ENCODE peak calls at places on chromosomes 6 and 20, in ten cellular contexts. One of them, this sample, is unnamed.

GRCh38 chr6:75403563-75403962 is 90.0 kb downstream of the FILIP1 start:
- DNase-seq in HFF-Myc: no peak
- DNase-seq in body of pancreas: no peak
- DNase-seq in HCT116: no peak
- DNase-seq in colonic mucosa: no peak
- DNase-seq in lower lobe of right lung: no peak
- DNase-seq in GM23338: no peak
- DNase-seq in ovary: no peak
- DNase-seq in heart right ventricle: no peak
- DNase-seq in psoas muscle: no peak
- DNase-seq in this sample: no peak

GRCh38 chr6:32854376-32855178 is 585 bp downstream of the PSMB9 start:
- DNase-seq in colonic mucosa: peak; percentile 71
- DNase-seq in GM23338: peak; percentile 30
- DNase-seq in ovary: peak; percentile 49
- DNase-seq in HCT116: no peak
- DNase-seq in heart right ventricle: no peak
- DNase-seq in body of pancreas: peak; percentile 29
- DNase-seq in psoas muscle: no peak
- DNase-seq in HFF-Myc: no peak
- DNase-seq in lower lobe of right lung: peak; percentile 61
- DNase-seq in this sample: peak; percentile 76

GRCh38 chr6:31513456-31514165 is 15.2 kb upstream of the MCCD1 start:
- DNase-seq in HCT116: no peak
- DNase-seq in body of pancreas: no peak
- DNase-seq in ovary: no peak
- DNase-seq in colonic mucosa: no peak
- DNase-seq in heart right ventricle: no peak
- DNase-seq in HFF-Myc: no peak
- DNase-seq in lower lobe of right lung: no peak
- DNase-seq in psoas muscle: no peak
- DNase-seq in GM23338: no peak
- DNase-seq in this sample: no peak

GRCh38 chr6:149855040-149855654 is 9.0 kb downstream of the LRP11 start:
- DNase-seq in GM23338: no peak
- DNase-seq in HFF-Myc: no peak
- DNase-seq in psoas muscle: no peak
- DNase-seq in colonic mucosa: peak; percentile 59
- DNase-seq in heart right ventricle: no peak
- DNase-seq in lower lobe of right lung: no peak
- DNase-seq in body of pancreas: no peak
- DNase-seq in ovary: no peak
- DNase-seq in HCT116: peak; percentile 71
- DNase-seq in this sample: no peak

GRCh38 chr6:23097569-23097968 is 528.2 kb downstream of the HDGFL1 start:
- DNase-seq in psoas muscle: no peak
- DNase-seq in HCT116: no peak
- DNase-seq in lower lobe of right lung: no peak
- DNase-seq in heart right ventricle: no peak
- DNase-seq in body of pancreas: no peak
- DNase-seq in ovary: no peak
- DNase-seq in colonic mucosa: no peak
- DNase-seq in GM23338: no peak
- DNase-seq in HFF-Myc: no peak
- DNase-seq in this sample: no peak

GRCh38 chr6:134429861-134430380 is 112.0 kb upstream of the SGK1 start:
- DNase-seq in psoas muscle: no peak
- DNase-seq in body of pancreas: no peak
- DNase-seq in lower lobe of right lung: no peak
- DNase-seq in HCT116: no peak
- DNase-seq in GM23338: no peak
- DNase-seq in ovary: no peak
- DNase-seq in HFF-Myc: no peak
- DNase-seq in heart right ventricle: no peak
- DNase-seq in colonic mucosa: no peak
- DNase-seq in this sample: no peak

GRCh38 chr6:20746024-20746423 is 211.8 kb downstream of the CDKAL1 start:
- DNase-seq in colonic mucosa: no peak
- DNase-seq in GM23338: no peak
- DNase-seq in HFF-Myc: no peak
- DNase-seq in ovary: no peak
- DNase-seq in HCT116: no peak
- DNase-seq in heart right ventricle: no peak
- DNase-seq in body of pancreas: no peak
- DNase-seq in psoas muscle: no peak
- DNase-seq in lower lobe of right lung: no peak
- DNase-seq in this sample: no peak

GRCh38 chr6:44043036-44043478 is 84.2 kb downstream of the MRPL14 start:
- DNase-seq in body of pancreas: no peak
- DNase-seq in psoas muscle: no peak
- DNase-seq in colonic mucosa: no peak
- DNase-seq in HCT116: no peak
- DNase-seq in lower lobe of right lung: peak; percentile 5
- DNase-seq in GM23338: no peak
- DNase-seq in heart right ventricle: no peak
- DNase-seq in ovary: no peak
- DNase-seq in HFF-Myc: no peak
- DNase-seq in this sample: no peak

GRCh38 chr20:54090230-54091119 is 20.1 kb upstream of the BCAS1 start:
- DNase-seq in GM23338: no peak
- DNase-seq in colonic mucosa: no peak
- DNase-seq in ovary: no peak
- DNase-seq in body of pancreas: no peak
- DNase-seq in lower lobe of right lung: no peak
- DNase-seq in HCT116: no peak
- DNase-seq in psoas muscle: no peak
- DNase-seq in HFF-Myc: no peak
- DNase-seq in heart right ventricle: no peak
- DNase-seq in this sample: peak; percentile 27

GRCh38 chr20:56171087-56172012 is 77.2 kb upstream of the MC3R start:
- DNase-seq in colonic mucosa: no peak
- DNase-seq in heart right ventricle: no peak
- DNase-seq in lower lobe of right lung: no peak
- DNase-seq in HCT116: no peak
- DNase-seq in GM23338: no peak
- DNase-seq in HFF-Myc: no peak
- DNase-seq in psoas muscle: no peak
- DNase-seq in body of pancreas: no peak
- DNase-seq in ovary: no peak
- DNase-seq in this sample: no peak

GRCh38 chr6:163414367-163415175 is at the start of gene QKI:
- DNase-seq in lower lobe of right lung: peak; percentile 89
- DNase-seq in HCT116: no peak
- DNase-seq in GM23338: peak; percentile 60
- DNase-seq in colonic mucosa: peak; percentile 76
- DNase-seq in HFF-Myc: no peak
- DNase-seq in ovary: peak; percentile 85
- DNase-seq in body of pancreas: peak; percentile 84
- DNase-seq in psoas muscle: peak; percentile 88
- DNase-seq in heart right ventricle: peak; percentile 90
- DNase-seq in this sample: peak; percentile 88

GRCh38 chr6:117409863-117410262 is 15.9 kb downstream of the ROS1 start:
- DNase-seq in GM23338: no peak
- DNase-seq in heart right ventricle: no peak
- DNase-seq in lower lobe of right lung: no peak
- DNase-seq in colonic mucosa: no peak
- DNase-seq in body of pancreas: no peak
- DNase-seq in ovary: no peak
- DNase-seq in HFF-Myc: no peak
- DNase-seq in HCT116: no peak
- DNase-seq in psoas muscle: no peak
- DNase-seq in this sample: no peak

GRCh38 chr20:57503035-57503658 is 21.8 kb downstream of the CTCFL start:
- DNase-seq in heart right ventricle: no peak
- DNase-seq in psoas muscle: no peak
- DNase-seq in ovary: no peak
- DNase-seq in colonic mucosa: no peak
- DNase-seq in body of pancreas: no peak
- DNase-seq in lower lobe of right lung: no peak
- DNase-seq in GM23338: no peak
- DNase-seq in HCT116: no peak
- DNase-seq in HFF-Myc: no peak
- DNase-seq in this sample: peak; percentile 60

GRCh38 chr6:107304421-107305025 is 154.8 kb downstream of the PDSS2 start:
- DNase-seq in HCT116: peak; percentile 48
- DNase-seq in psoas muscle: no peak
- DNase-seq in ovary: no peak
- DNase-seq in body of pancreas: no peak
- DNase-seq in heart right ventricle: no peak
- DNase-seq in lower lobe of right lung: no peak
- DNase-seq in colonic mucosa: no peak
- DNase-seq in GM23338: no peak
- DNase-seq in HFF-Myc: no peak
- DNase-seq in this sample: no peak

GRCh38 chr6:156102129-156102528 is 646.5 kb upstream of the NOX3 start:
- DNase-seq in HFF-Myc: peak; percentile 10
- DNase-seq in heart right ventricle: no peak
- DNase-seq in HCT116: peak; percentile 21
- DNase-seq in lower lobe of right lung: no peak
- DNase-seq in GM23338: peak; percentile 51
- DNase-seq in body of pancreas: no peak
- DNase-seq in psoas muscle: no peak
- DNase-seq in colonic mucosa: peak; percentile 30
- DNase-seq in ovary: no peak
- DNase-seq in this sample: peak; percentile 4

DNA sequence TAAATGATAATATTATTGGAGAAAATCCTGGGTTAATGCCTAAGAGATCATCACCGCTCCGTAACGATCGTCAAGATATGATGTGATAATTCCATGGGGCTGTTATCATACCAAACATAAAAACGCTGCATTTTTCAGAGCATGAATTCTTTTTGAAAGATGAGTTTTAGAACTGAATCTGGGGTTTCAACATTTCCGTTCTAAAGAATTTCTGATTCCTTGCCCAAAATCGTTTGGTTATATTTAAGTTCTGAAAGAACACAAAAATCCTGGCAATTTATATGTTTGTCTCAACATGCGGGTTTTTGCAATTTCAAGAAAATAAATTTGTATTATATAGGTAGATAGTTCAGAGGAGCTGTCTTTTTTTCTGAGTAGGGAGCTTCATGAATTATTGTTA is 154.9 kb downstream of the FOXC1 start:
- DNase-seq in HCT116: no peak
- DNase-seq in colonic mucosa: no peak
- DNase-seq in body of pancreas: no peak
- DNase-seq in heart right ventricle: no peak
- DNase-seq in lower lobe of right lung: no peak
- DNase-seq in GM23338: no peak
- DNase-seq in ovary: no peak
- DNase-seq in psoas muscle: no peak
- DNase-seq in HFF-Myc: no peak
- DNase-seq in this sample: no peak
- H3K4me3 ChIP-seq in HCT116: no peak overlapping the region
- H3K4me3 ChIP-seq in colonic mucosa: no peak overlapping the region
- H3K4me3 ChIP-seq in body of pancreas: no peak overlapping the region
- H3K4me3 ChIP-seq in heart right ventricle: no peak overlapping the region
- H3K4me3 ChIP-seq in lower lobe of right lung: no peak overlapping the region
- H3K4me3 ChIP-seq in GM23338: no peak overlapping the region
- H3K4me3 ChIP-seq in ovary: no peak overlapping the region
- H3K4me3 ChIP-seq in psoas muscle: no peak overlapping the region
- H3K4me3 ChIP-seq in HFF-Myc: no peak overlapping the region
- H3K4me3 ChIP-seq in this sample: no peak overlapping the region

GRCh38 chr6:13371421-13372072 is 43.2 kb upstream of the TBC1D7 start:
- DNase-seq in lower lobe of right lung: no peak
- DNase-seq in HCT116: no peak
- DNase-seq in ovary: no peak
- DNase-seq in colonic mucosa: no peak
- DNase-seq in psoas muscle: no peak
- DNase-seq in GM23338: no peak
- DNase-seq in HFF-Myc: no peak
- DNase-seq in body of pancreas: no peak
- DNase-seq in heart right ventricle: no peak
- DNase-seq in this sample: no peak
- TF ChIP-seq CTCF in lower lobe of right lung: no peak
- TF ChIP-seq CTCF in HCT116: no peak
- TF ChIP-seq CTCF in ovary: no peak
- TF ChIP-seq CTCF in colonic mucosa: no peak
- TF ChIP-seq CTCF in psoas muscle: no peak
- TF ChIP-seq CTCF in GM23338: no peak
- TF ChIP-seq CTCF in HFF-Myc: no peak
- TF ChIP-seq CTCF in body of pancreas: no peak
- TF ChIP-seq CTCF in heart right ventricle: no peak
- TF ChIP-seq CTCF in this sample: no peak

DNA sequence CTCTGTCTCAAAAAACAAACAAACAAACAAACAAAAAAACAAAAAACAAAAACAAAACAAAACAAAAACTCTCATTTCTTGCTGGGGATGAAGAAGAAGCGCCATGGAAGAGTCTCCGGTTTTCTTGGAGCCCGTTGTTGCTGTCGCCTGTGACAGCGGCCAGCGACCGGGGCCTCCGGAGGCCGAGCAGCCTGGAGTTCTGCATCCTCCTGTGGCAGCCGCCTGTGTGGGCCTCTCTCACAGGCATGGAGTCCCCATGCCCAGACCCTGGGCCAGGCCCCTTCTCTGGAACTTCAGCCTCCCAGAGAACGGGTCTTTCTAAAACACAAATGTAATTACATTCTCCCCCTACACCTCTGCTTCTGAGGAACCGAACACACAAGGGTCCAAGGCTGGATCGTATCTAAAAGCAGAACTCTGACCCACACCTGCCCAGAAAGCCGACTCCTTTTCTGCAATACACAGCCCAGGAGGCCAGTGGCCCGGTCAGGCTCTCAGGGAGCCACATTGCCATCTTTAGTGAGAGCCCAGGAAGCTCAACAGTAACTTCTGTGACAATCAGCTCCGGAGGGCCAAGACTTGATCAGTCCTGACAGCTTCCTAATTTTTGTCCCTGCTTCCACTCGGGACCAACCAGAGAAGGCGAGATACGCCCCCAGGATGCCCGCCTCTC is 18.5 kb downstream of the DACT2 start:
- DNase-seq in psoas muscle: no peak
- DNase-seq in heart right ventricle: no peak
- DNase-seq in ovary: no peak
- DNase-seq in GM23338: peak; percentile 30
- DNase-seq in body of pancreas: no peak
- DNase-seq in HFF-Myc: no peak
- DNase-seq in HCT116: no peak
- DNase-seq in colonic mucosa: no peak
- DNase-seq in lower lobe of right lung: no peak
- DNase-seq in this sample: no peak
- H3K4me3 ChIP-seq in psoas muscle: no peak overlapping the region
- H3K4me3 ChIP-seq in heart right ventricle: no peak overlapping the region
- H3K4me3 ChIP-seq in ovary: no peak overlapping the region
- H3K4me3 ChIP-seq in GM23338: no peak overlapping the region
- H3K4me3 ChIP-seq in body of pancreas: no peak overlapping the region
- H3K4me3 ChIP-seq in HFF-Myc: no peak overlapping the region
- H3K4me3 ChIP-seq in HCT116: no peak overlapping the region
- H3K4me3 ChIP-seq in colonic mucosa: no peak overlapping the region
- H3K4me3 ChIP-seq in lower lobe of right lung: no peak overlapping the region
- H3K4me3 ChIP-seq in this sample: no peak overlapping the region

DNA sequence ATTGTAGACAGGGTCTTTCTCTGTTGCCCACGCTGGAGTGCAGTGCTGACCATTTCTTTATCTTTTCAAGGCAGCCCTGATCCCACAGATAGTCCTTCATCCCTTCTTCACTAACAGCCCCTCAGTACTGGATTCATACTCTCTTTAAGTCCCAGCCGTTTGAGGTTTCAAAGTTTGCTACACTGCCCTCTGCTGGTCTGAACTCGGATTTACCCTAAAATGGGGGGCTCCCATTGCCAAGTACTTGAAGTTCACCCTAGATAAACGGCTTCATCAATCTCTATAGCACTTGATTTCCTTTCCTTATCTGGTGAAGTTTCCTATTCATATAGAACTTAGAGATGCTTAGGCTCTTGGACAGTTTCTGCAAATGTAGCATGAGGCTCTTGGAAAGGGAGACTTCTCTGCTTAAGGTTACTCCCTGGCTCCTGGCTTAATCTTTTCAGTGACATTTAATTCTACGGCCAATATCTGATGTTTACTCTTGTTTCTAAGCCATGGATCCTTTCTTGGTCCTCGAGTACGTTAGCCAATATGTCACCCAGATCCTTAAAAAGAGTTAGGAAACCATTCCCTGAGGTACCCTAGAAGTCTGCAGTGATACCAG is 21.4 kb upstream of the PREP start:
- DNase-seq in psoas muscle: peak; percentile 21
- DNase-seq in HFF-Myc: no peak
- DNase-seq in body of pancreas: peak; percentile 37
- DNase-seq in ovary: no peak
- DNase-seq in lower lobe of right lung: no peak
- DNase-seq in HCT116: peak; percentile 62
- DNase-seq in GM23338: peak; percentile 86
- DNase-seq in heart right ventricle: no peak
- DNase-seq in colonic mucosa: peak; percentile 56
- DNase-seq in this sample: peak; percentile 77
- TF ChIP-seq CTCF in psoas muscle: peak; percentile 68
- TF ChIP-seq CTCF in HFF-Myc: peak; percentile 74
- TF ChIP-seq CTCF in body of pancreas: peak; percentile 60
- TF ChIP-seq CTCF in ovary: peak; percentile 14
- TF ChIP-seq CTCF in lower lobe of right lung: peak; percentile 69
- TF ChIP-seq CTCF in HCT116: peak; percentile 58
- TF ChIP-seq CTCF in GM23338: peak; percentile 82
- TF ChIP-seq CTCF in heart right ventricle: peak; percentile 67
- TF ChIP-seq CTCF in colonic mucosa: peak; percentile 55
- TF ChIP-seq CTCF in this sample: peak; percentile 68

This sample was measured in GM12865.